ENCODE peak calls at places on chromosomes 5 and 9, in six cellular contexts. A is GM23248, M is neural progenitor cell, Q is HCT116, T is SK-N-SH, S is MM.1S. I is an unnamed sample.

GRCh38 chr9:122941560-122942234 is 877 bp downstream of the RABGAP1 start:
- DNase-seq in M (no peak), S (peak; percentile 14), T (no peak), Q (no peak), A (peak; percentile 80), I (peak; percentile 12)

GRCh38 chr9:28782630-28783029 is 1209.3 kb upstream of the C9orf72 start:
- DNase-seq in A (no peak), Q (no peak), M (no peak), T (no peak), S (no peak), I (peak; percentile 31)

GRCh38 chr5:912356-913091 is 19.8 kb downstream of the TRIP13 start:
- DNase-seq in M (peak; percentile 84), Q (peak; percentile 98), S (no peak), A (peak; percentile 45), T (no peak), I (peak; percentile 99)

GRCh38 chr5:86797677-86798076 is 179.9 kb downstream of the COX7C start:
- DNase-seq in T (no peak), Q (no peak), S (no peak), M (peak; percentile 60), A (no peak), I (peak; percentile 36)

GRCh38 chr5:16992444-16992843 is 56.4 kb upstream of the MYO10 start:
- DNase-seq in Q (no peak), S (peak; percentile 72), A (peak; percentile 59), M (no peak), T (no peak), I (no peak)

GRCh38 chr9:37999501-38000189 is 69.4 kb downstream of the SHB start:
- DNase-seq in T (no peak), A (peak; percentile 67), S (no peak), M (peak; percentile 37), Q (no peak), I (peak; percentile 82)

GRCh38 chr5:59146729-59147128 is 563.9 kb downstream of the RAB3C start:
- DNase-seq in A (no peak), T (no peak), M (no peak), S (no peak), Q (no peak), I (no peak)

GRCh38 chr5:90472783-90473182 is 1.8 kb downstream of the MBLAC2 start:
- DNase-seq in S (no peak), M (no peak), Q (no peak), T (no peak), A (no peak), I (no peak)

GRCh38 chr5:73746608-73747007 is 120.6 kb downstream of the ARHGEF28 start:
- DNase-seq in S (no peak), M (no peak), A (no peak), T (no peak), Q (no peak), I (no peak)

GRCh38 chr9:28692012-28692411 is 1118.7 kb upstream of the C9orf72 start:
- DNase-seq in A (no peak), S (no peak), M (no peak), T (no peak), Q (no peak), I (no peak)

GRCh38 chr5:137145726-137146125 is 353.4 kb downstream of the SPOCK1 start:
- DNase-seq in A (peak; percentile 69), T (no peak), S (no peak), Q (no peak), M (no peak), I (no peak)

GRCh38 chr5:41848983-41849382 is 21.2 kb downstream of the OXCT1 start:
- DNase-seq in Q (no peak), A (no peak), S (no peak), M (no peak), T (no peak), I (no peak)

GRCh38 chr9:125744616-125745387 is 2.4 kb upstream of the PBX3 start:
- DNase-seq in S (no peak), A (peak; percentile 89), T (no peak), M (no peak), Q (no peak), I (peak; percentile 32)

GRCh38 chr5:120567921-120568320 is 103.8 kb downstream of the PRR16 start:
- DNase-seq in S (no peak), Q (no peak), M (no peak), A (peak; percentile 39), T (no peak), I (no peak)

GRCh38 chr9:4099961-4100360 is 199.9 kb downstream of the GLIS3 start:
- DNase-seq in M (no peak), S (no peak), Q (no peak), A (peak; percentile 80), T (no peak), I (no peak)

GRCh38 chr5:122981846-122982245 is 54.7 kb downstream of the PPIC start:
- DNase-seq in A (no peak), T (no peak), S (no peak), M (no peak), Q (no peak), I (no peak)

GRCh38 chr9:14351206-14351605 is 37.3 kb upstream of the NFIB start:
- DNase-seq in M (no peak), T (peak; percentile 24), A (no peak), Q (no peak), S (no peak), I (no peak)

GRCh38 chr9:85743290-85744128 is 1.8 kb upstream of the AGTPBP1 start:
- DNase-seq in Q (peak; percentile 75), S (no peak), T (no peak), M (peak; percentile 39), A (peak; percentile 53), I (peak; percentile 77)

GRCh38 chr9:72150172-72150571 is 932 bp downstream of the GDA start:
- DNase-seq in A (no peak), Q (no peak), M (no peak), T (no peak), S (no peak), I (no peak)

GRCh38 chr9:72149231-72149975 is at the start of gene GDA:
- DNase-seq in T (no peak), A (peak; percentile 10), M (peak; percentile 66), S (no peak), Q (peak; percentile 68), I (no peak)

GRCh38 chr9:72147676-72148075 is 1.6 kb upstream of the GDA start:
- DNase-seq in Q (no peak), T (no peak), S (no peak), M (no peak), A (no peak), I (no peak)

GRCh38 chr9:72151099-72151498 is 1.9 kb downstream of the GDA start:
- DNase-seq in A (no peak), S (no peak), Q (no peak), M (no peak), T (no peak), I (peak; percentile 53)

DNA sequence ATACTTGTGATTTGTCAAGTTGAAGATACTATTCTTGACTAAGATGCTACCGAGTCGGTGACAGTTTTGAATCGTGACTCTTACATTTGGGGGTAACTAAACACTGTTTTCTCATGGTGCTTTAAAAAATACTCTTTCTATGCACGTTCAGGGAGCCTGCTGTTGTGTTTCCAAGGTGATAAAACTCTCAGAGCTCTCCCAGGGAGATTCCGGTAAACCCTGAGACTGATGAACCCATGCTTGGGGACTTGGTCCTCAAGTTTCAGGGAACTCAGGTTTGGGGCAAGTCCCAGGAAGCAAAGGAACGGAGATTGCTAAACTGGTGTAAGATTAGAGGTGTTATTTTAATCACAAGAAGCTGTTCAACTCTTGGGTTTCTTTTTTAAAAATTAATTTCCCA is 1.4 kb downstream of the GDA start:
- DNase-seq in M (no peak), T (no peak), A (no peak), S (no peak), Q (no peak), I (no peak)
- H3K27me3 ChIP-seq in M (peaks cover 56% of the 10 kb centered on the region), T (peaks cover 38% of the 10 kb centered on the region), A (peaks cover 27% of the 10 kb centered on the region), S (no peaks in the 10 kb centered on the region), Q (no peaks in the 10 kb centered on the region), I (no peaks in the 10 kb centered on the region)

DNA sequence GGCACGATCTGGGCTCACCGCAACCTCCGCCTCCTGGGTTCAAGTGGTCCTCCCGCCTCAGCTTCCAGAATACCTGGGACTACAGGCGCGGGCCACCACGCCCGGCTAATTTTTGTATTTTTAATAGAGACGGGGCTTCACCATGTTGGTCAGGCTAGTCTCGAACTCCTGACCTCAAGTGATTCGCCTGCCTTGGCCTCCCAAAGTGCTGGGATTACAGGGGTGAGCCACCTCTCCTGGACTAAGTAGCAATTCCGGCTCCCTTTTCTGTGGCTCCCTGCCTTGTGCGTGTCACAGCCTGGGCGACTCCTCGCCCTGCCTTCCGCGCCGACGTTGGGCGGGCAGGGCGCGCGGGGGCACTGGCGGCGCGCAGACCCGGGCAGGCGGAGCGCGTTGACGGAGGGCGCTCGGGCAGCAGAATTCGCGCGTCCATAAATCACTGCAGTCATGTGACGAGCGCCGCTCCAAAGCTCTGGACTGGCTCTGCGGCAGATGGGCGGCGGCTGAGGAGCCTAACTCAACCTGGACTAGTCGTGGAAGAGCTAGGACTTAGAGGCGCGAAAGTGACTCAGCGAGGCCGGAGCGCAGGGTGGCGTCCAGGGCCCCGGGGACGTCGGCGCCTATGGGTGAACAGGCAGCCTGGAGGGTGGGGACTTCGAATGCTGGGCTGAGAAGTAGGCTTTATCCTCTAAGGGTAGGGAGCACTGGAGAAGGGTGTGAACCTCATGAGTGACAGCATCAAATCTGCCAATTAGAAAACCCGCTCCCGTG is 1.4 kb upstream of the CIZ1 start:
- DNase-seq in M (no peak), A (peak; percentile 94), Q (peak; percentile 95), S (peak; percentile 61), T (peak; percentile 90), I (peak; percentile 93)
- H3K9ac ChIP-seq in M (no peak overlapping the region), A (peak overlapping the region; percentile 98), Q (peak overlapping the region; percentile 97), S (no peak overlapping the region), T (peak overlapping the region; percentile 14), I (peak overlapping the region; percentile 29)

GRCh38 chr5:154712518-154713437 is 42.4 kb upstream of the LARP1 start:
- DNase-seq in M (no peak), Q (peak; percentile 46), S (no peak), A (no peak), T (no peak), I (peak; percentile 13)

GRCh38 chr5:154708845-154709244 is 46.3 kb upstream of the LARP1 start:
- DNase-seq in S (no peak), A (peak; percentile 62), M (no peak), Q (peak; percentile 57), T (no peak), I (peak; percentile 47)

GRCh38 chr5:154707641-154708040 is 47.5 kb upstream of the LARP1 start:
- DNase-seq in S (no peak), A (no peak), Q (no peak), T (no peak), M (no peak), I (no peak)

GRCh38 chr5:154708207-154708606 is 47.0 kb upstream of the LARP1 start:
- DNase-seq in M (no peak), T (no peak), Q (no peak), S (no peak), A (no peak), I (no peak)

GRCh38 chr5:154709368-154710305 is 45.5 kb upstream of the LARP1 start:
- DNase-seq in A (peak; percentile 52), T (no peak), Q (no peak), S (no peak), M (no peak), I (no peak)
- TF ChIP-seq EZH2phosphoT487 in A (no peak), T (no peak), Q (no peak), S (no peak), M (no peak), I (no peak)

GRCh38 chr5:149251546-149251945 is 20.1 kb upstream of the AFAP1L1 start:
- DNase-seq in M (no peak), S (no peak), A (no peak), Q (no peak), T (no peak), I (no peak)

GRCh38 chr5:149256451-149256850 is 15.2 kb upstream of the AFAP1L1 start:
- DNase-seq in S (no peak), M (no peak), Q (no peak), T (no peak), A (peak; percentile 51), I (no peak)

GRCh38 chr5:149257875-149258705 is 13.6 kb upstream of the AFAP1L1 start:
- DNase-seq in T (no peak), A (peak; percentile 76), Q (no peak), S (no peak), M (no peak), I (peak; percentile 32)

GRCh38 chr5:149254506-149254905 is 17.2 kb upstream of the AFAP1L1 start:
- DNase-seq in A (peak; percentile 58), M (peak; percentile 52), T (no peak), Q (no peak), S (no peak), I (peak; percentile 45)
- H3K27me3 ChIP-seq in A (no peaks in the 10 kb centered on the region), M (peaks cover 17% of the 10 kb centered on the region), T (no peaks in the 10 kb centered on the region), Q (no peaks in the 10 kb centered on the region), S (no peaks in the 10 kb centered on the region), I (no peaks in the 10 kb centered on the region)